ENCODE peak calls at places on chromosomes 12 and 14, in four cellular contexts. U, O, D and G are unnamed samples.

GRCh38 chr12:15778126-15778525 is 11.1 kb downstream of the EPS8 start:
- DNase-seq in U (no peak), O (no peak), D (no peak), G (no peak)

GRCh38 chr14:24258548-24259265 is 4.3 kb downstream of the TGM1 start:
- DNase-seq in O (no peak), D (no peak), U (no peak), G (no peak)

GRCh38 chr14:61532818-61533217 is 162.5 kb upstream of the HIF1A start:
- DNase-seq in U (no peak), O (no peak), D (no peak), G (no peak)

GRCh38 chr12:28424965-28425364 is 234.7 kb downstream of the CCDC91 start:
- DNase-seq in U (no peak), O (no peak), D (peak; percentile 90), G (no peak)

GRCh38 chr14:99699071-99699760 is 15.1 kb downstream of the CYP46A1 start:
- DNase-seq in D (no peak), U (no peak), O (no peak), G (no peak)

GRCh38 chr12:131061041-131061806 is 107.5 kb downstream of the ADGRD1 start:
- DNase-seq in D (no peak), O (no peak), U (no peak), G (no peak)

GRCh38 chr14:98701377-98701776 is 570.6 kb downstream of the BCL11B start:
- DNase-seq in U (no peak), O (no peak), D (no peak), G (no peak)

GRCh38 chr12:105279460-105280056 is 43.6 kb upstream of the APPL2 start:
- DNase-seq in D (peak; percentile 65), U (no peak), O (peak; percentile 24), G (no peak)

GRCh38 chr14:61472025-61472672 is 150.8 kb downstream of the PRKCH start:
- DNase-seq in U (no peak), D (peak; percentile 98), O (no peak), G (peak; percentile 20)

GRCh38 chr12:41919526-41920305 is 225.0 kb downstream of the GXYLT1 start:
- DNase-seq in O (no peak), U (no peak), D (no peak), G (no peak)
- H3K4me3 ChIP-seq in O (no peak overlapping the region), U (no peak overlapping the region), D (no peak overlapping the region), G (no peak overlapping the region)

GRCh38 chr14:29836395-29836794 is 91.3 kb downstream of the PRKD1 start:
- DNase-seq in O (no peak), U (no peak), D (no peak), G (no peak)

GRCh38 chr14:29842228-29842627 is 85.4 kb downstream of the PRKD1 start:
- DNase-seq in U (no peak), O (no peak), D (no peak), G (no peak)

GRCh38 chr14:29838752-29839151 is 88.9 kb downstream of the PRKD1 start:
- DNase-seq in U (no peak), O (no peak), D (no peak), G (no peak)
- H3K4me3 ChIP-seq in U (no peak overlapping the region), O (no peak overlapping the region), D (no peak overlapping the region), G (no peak overlapping the region)

GRCh38 chr14:53968756-53969155 is 12.1 kb upstream of the BMP4 start:
- DNase-seq in U (no peak), O (no peak), D (no peak), G (no peak)

GRCh38 chr14:53962954-53963490 is 6.4 kb upstream of the BMP4 start:
- DNase-seq in D (no peak), O (no peak), U (no peak), G (no peak)

GRCh38 chr14:53963491-53964227 is 7.0 kb upstream of the BMP4 start:
- DNase-seq in U (no peak), D (no peak), O (no peak), G (peak; percentile 74)

GRCh38 chr14:53967606-53968005 is 11.0 kb upstream of the BMP4 start:
- DNase-seq in D (no peak), U (no peak), O (no peak), G (no peak)

DNA sequence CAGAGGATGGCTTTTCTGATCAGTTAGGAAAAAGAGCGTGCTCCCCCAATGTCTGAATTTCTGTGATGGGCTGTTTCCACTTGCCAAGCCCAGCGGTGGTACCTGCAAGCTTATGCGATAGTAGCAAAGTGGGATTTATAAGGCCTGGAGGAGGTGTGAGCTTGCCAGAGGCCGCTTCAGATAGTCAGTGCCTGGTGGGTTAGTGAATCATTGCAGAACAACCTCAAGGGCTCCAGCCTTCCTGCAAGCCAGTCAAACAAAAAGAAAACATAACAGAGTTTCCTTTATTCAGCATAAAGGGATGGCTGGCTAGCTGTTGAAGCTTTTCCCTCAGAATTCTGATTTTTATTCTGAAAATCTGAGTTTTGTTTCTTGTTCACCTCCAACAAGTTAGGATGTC is 7.6 kb upstream of the BMP4 start:
- DNase-seq in U (no peak), O (no peak), D (no peak), G (no peak)
- H3K4me3 ChIP-seq in U (no peak overlapping the region), O (no peak overlapping the region), D (no peak overlapping the region), G (no peak overlapping the region)

GRCh38 chr12:5185435-5186069 is 141.9 kb downstream of the KCNA5 start:
- DNase-seq in D (no peak), U (no peak), O (no peak), G (no peak)
- H3K4me3 ChIP-seq in D (no peak overlapping the region), U (peak overlapping the region; percentile 17), O (no peak overlapping the region), G (peak overlapping the region; percentile 48)

GRCh38 chr12:6769003-6769389 is 2.8 kb downstream of the PTMS start:
- DNase-seq in O (no peak), D (peak; percentile 62), U (no peak), G (no peak)
- H3K4me3 ChIP-seq in O (no peak overlapping the region), D (peak overlapping the region; percentile 88), U (no peak overlapping the region), G (peak overlapping the region; percentile 85)

GRCh38 chr12:49705479-49706267 is 1.5 kb downstream of the FMNL3 start:
- DNase-seq in D (peak; percentile 64), O (no peak), U (no peak), G (peak; percentile 77)

GRCh38 chr12:49707127-49707811 is at the start of gene FMNL3:
- DNase-seq in U (peak; percentile 98), D (peak; percentile 98), O (peak; percentile 98), G (peak; percentile 99)

GRCh38 chr12:49708851-49709250 is 1.6 kb upstream of the FMNL3 start:
- DNase-seq in O (no peak), U (no peak), D (no peak), G (no peak)

GRCh38 chr12:49706351-49707126 is 666 bp downstream of the FMNL3 start:
- DNase-seq in U (no peak), O (peak; percentile 7), D (peak; percentile 61), G (peak; percentile 79)

GRCh38 chr12:49707812-49708147 is 575 bp upstream of the FMNL3 start:
- DNase-seq in O (no peak), U (no peak), D (no peak), G (no peak)
- H3K4me3 ChIP-seq in O (peak overlapping the region; percentile 12), U (no peak overlapping the region), D (no peak overlapping the region), G (no peak overlapping the region)